ENCODE peak calls at places on chromosome 3, in eight cellular contexts. D, Y, F, E, L, S, X and O are unnamed samples.
A peak's percentile ranks its signal among the peaks of the same experiment; 100 is the strongest.

GRCh38 chr3:48990636-48991421 is 788 bp downstream of the P4HTM start:
- DNase-seq in D (no peak), Y (peak; percentile 32), F (no peak), E (no peak), L (peak; percentile 64), S (peak; percentile 62), X (no peak), O (no peak)

GRCh38 chr3:98893740-98894139 is 7.8 kb downstream of the DCBLD2 start:
- DNase-seq in D (no peak), Y (no peak), F (peak; percentile 77), E (no peak), L (no peak), S (peak; percentile 68), X (no peak), O (no peak)

GRCh38 chr3:48563382-48563918 is at the start of gene UCN2:
- DNase-seq in D (no peak), Y (no peak), F (no peak), E (no peak), L (no peak), S (peak; percentile 54), X (no peak), O (no peak)

GRCh38 chr3:83913381-83913780 is 1045.4 kb upstream of the CADM2 start:
- DNase-seq in D (no peak), Y (no peak), F (no peak), E (no peak), L (no peak), S (no peak), X (no peak), O (no peak)

GRCh38 chr3:75176886-75177285 is 487.2 kb upstream of the FRG2C start:
- DNase-seq in D (no peak), Y (no peak), F (no peak), E (no peak), L (no peak), S (no peak), X (no peak), O (no peak)

GRCh38 chr3:11774296-11774877 is 72.3 kb downstream of the TAMM41 start:
- DNase-seq in D (no peak), Y (peak; percentile 62), F (no peak), E (no peak), L (peak; percentile 55), S (peak; percentile 77), X (no peak), O (no peak)

GRCh38 chr3:39104961-39105686 is 2.3 kb downstream of the GORASP1 start:
- DNase-seq in D (no peak), Y (peak; percentile 37), F (no peak), E (no peak), L (no peak), S (no peak), X (no peak), O (no peak)

GRCh38 chr3:46906471-46907058 is 29.0 kb downstream of the PTH1R start:
- DNase-seq in D (no peak), Y (no peak), F (no peak), E (peak; percentile 20), L (no peak), S (no peak), X (peak; percentile 13), O (peak; percentile 12)

GRCh38 chr3:32278714-32279113 is 40.2 kb downstream of the CMTM8 start:
- DNase-seq in D (no peak), Y (no peak), F (peak; percentile 69), E (no peak), L (no peak), S (no peak), X (no peak), O (no peak)

GRCh38 chr3:32470362-32470761 is 32.3 kb downstream of the CMTM6 start:
- DNase-seq in D (no peak), Y (no peak), F (no peak), E (no peak), L (no peak), S (no peak), X (no peak), O (no peak)

GRCh38 chr3:162213196-162213595 is 716.6 kb downstream of the OTOL1 start:
- DNase-seq in D (no peak), Y (no peak), F (no peak), E (no peak), L (no peak), S (no peak), X (no peak), O (no peak)

GRCh38 chr3:99332726-99333125 is 305.7 kb upstream of the COL8A1 start:
- DNase-seq in D (no peak), Y (no peak), F (peak; percentile 47), E (no peak), L (no peak), S (no peak), X (no peak), O (no peak)

GRCh38 chr3:128149632-128150031 is 3.6 kb upstream of the EEFSEC start:
- DNase-seq in D (no peak), Y (no peak), F (no peak), E (no peak), L (peak; percentile 52), S (no peak), X (no peak), O (no peak)

GRCh38 chr3:147705626-147706025 is 296.5 kb downstream of the ZIC1 start:
- DNase-seq in D (no peak), Y (no peak), F (no peak), E (no peak), L (no peak), S (no peak), X (no peak), O (no peak)

GRCh38 chr3:103048371-103048722 is 613.5 kb downstream of the ZPLD1 start:
- DNase-seq in D (no peak), Y (no peak), F (peak; percentile 88), E (no peak), L (no peak), S (no peak), X (no peak), O (no peak)

GRCh38 chr3:14508966-14509795 is 31.0 kb downstream of the GRIP2 start:
- DNase-seq in D (peak; percentile 84), Y (peak; percentile 82), F (no peak), E (peak; percentile 77), L (peak; percentile 88), S (peak; percentile 86), X (peak; percentile 70), O (peak; percentile 47)
- TF ChIP-seq CTCF in D (peak; percentile 83), Y (peak; percentile 92), F (peak; percentile 65), E (peak; percentile 96), L (peak; percentile 91), S (peak; percentile 96), X (peak; percentile 98), O (peak; percentile 74)

GRCh38 chr3:195042741-195043611 is 228.0 kb downstream of the XXYLT1 start:
- DNase-seq in D (no peak), Y (no peak), F (no peak), E (no peak), L (peak; percentile 43), S (no peak), X (no peak), O (no peak)
- TF ChIP-seq CTCF in D (no peak), Y (no peak), F (no peak), E (no peak), L (no peak), S (no peak), X (no peak), O (no peak)

DNA sequence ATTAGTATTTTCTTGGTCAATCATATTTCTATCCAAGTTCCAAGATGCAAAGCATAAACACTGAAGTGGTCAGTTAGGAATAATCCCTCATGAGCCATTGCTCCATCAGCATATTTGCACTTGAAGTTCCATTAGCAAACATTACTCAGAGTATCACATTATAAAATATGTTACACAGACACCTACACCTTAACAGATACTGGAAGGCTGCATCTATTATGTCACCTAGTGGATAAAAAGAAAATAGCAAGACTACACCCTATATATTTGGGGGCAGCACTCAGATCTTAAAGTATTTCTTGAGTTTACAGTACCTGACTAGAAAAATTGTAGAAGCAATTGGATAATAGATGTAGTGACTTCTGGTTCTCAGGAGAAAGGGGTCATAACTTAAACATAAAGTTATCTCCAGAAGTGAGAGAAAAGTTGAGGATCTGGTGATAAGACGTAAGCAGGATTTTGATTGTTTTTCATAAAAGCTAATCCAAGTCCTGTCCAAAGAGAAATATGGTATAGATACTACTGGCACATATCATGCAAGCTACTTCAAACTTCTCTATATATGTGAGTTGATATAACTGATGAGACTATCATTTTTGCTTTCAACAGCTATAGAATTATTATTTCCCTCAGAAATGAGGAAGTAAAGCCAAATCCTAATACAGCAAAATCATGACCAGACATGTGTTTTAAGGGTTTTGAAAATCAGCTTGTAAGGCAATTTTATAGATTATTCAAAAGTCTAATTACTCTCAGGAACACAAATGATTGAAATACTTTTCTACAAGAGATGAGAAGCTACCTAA is 422.2 kb downstream of the GBE1 start:
- DNase-seq in D (no peak), Y (no peak), F (peak; percentile 15), E (no peak), L (no peak), S (no peak), X (no peak), O (no peak)
- TF ChIP-seq CTCF in D (no peak), Y (no peak), F (peak; percentile 55), E (peak; percentile 30), L (peak; percentile 29), S (peak; percentile 38), X (no peak), O (no peak)

DNA sequence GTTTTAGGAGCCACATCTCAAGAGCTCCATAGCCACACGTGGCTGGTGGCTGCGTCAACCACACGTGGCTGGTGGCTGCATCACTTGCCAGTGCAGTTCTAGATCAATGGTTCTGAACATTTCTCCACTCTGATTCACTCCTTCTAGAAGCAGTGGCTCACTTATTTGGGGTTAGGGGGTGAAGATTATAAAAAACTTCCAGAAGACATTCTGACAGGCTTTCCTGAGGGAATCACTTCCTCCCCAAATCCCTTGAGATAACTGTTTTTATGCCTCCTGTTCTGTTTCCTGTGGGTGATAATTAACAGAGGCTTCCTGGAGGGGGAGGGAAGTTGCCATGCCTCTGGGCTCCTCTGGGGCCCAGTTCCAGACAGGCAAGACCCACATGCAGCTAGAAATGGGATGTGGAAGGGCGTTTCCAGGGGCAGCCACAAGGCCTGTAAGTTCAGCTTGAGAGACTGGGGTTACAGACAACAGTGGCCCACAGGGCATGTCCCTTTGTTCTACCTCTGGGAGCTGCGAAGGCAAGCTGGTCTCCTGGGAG is 23.6 kb downstream of the HEG1 start:
- DNase-seq in D (no peak), Y (no peak), F (no peak), E (no peak), L (no peak), S (no peak), X (no peak), O (no peak)
- TF ChIP-seq CTCF in D (no peak), Y (no peak), F (no peak), E (no peak), L (no peak), S (no peak), X (no peak), O (no peak)

DNA sequence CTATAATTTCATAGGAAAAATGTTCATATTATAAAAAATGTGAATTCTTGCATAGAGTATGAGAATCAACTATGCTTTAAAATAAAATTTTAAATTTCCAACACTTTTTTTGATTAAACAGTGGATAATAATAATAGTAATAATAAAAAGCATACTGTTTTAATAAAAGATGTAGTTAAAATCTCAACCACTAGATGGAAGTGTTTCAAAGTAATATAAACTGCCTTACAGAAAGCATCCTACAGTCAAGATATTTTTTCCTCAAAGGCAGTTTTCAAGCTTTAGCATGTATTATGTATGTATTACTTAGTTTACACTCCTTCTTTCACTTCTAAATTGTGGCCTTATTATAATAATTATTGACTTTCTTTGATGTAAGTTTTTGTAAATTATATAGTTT is 217.5 kb downstream of the CHL1 start:
- DNase-seq in D (no peak), Y (no peak), F (peak; percentile 3), E (no peak), L (no peak), S (no peak), X (no peak), O (no peak)
- TF ChIP-seq CTCF in D (no peak), Y (peak; percentile 16), F (peak; percentile 30), E (peak; percentile 23), L (peak; percentile 32), S (no peak), X (peak; percentile 12), O (no peak)